ENCODE peak calls at places on chromosomes 7 and 10, in nine cellular contexts. L, K, F, N, C, Y, X, B and T are unnamed samples.

GRCh38 chr7:144821069-144821468 is 14.8 kb downstream of the TPK1 start:
- DNase-seq in L (no peak), K (no peak), F (no peak), N (no peak), C (no peak), Y (no peak), X (peak; percentile 35), B (no peak), T (no peak)

GRCh38 chr7:85019778-85020177 is 167.1 kb downstream of the SEMA3D start:
- DNase-seq in L (no peak), K (no peak), F (no peak), N (no peak), C (no peak), Y (no peak), X (no peak), B (no peak), T (no peak)

GRCh38 chr7:78127009-78127408 is 328.4 kb downstream of the PHTF2 start:
- DNase-seq in L (no peak), K (no peak), F (no peak), N (no peak), C (no peak), Y (no peak), X (no peak), B (no peak), T (no peak)

GRCh38 chr7:121003986-121004685 is 15.6 kb downstream of the CPED1 start:
- DNase-seq in L (no peak), K (no peak), F (no peak), N (no peak), C (no peak), Y (no peak), X (no peak), B (no peak), T (no peak)

GRCh38 chr7:45073843-45074737 is 14.7 kb downstream of the NACAD start:
- DNase-seq in L (no peak), K (no peak), F (no peak), N (no peak), C (no peak), Y (no peak), X (no peak), B (no peak), T (no peak)

GRCh38 chr7:93245525-93246432 is 13.6 kb downstream of the VPS50 start:
- DNase-seq in L (no peak), K (no peak), F (no peak), N (no peak), C (no peak), Y (peak; percentile 50), X (peak; percentile 23), B (no peak), T (peak; percentile 3)

GRCh38 chr10:48330269-48330668 is 23.8 kb downstream of the MAPK8 start:
- DNase-seq in L (no peak), K (no peak), F (no peak), N (no peak), C (no peak), Y (peak; percentile 28), X (no peak), B (no peak), T (no peak)

GRCh38 chr10:92470026-92470425 is 103.9 kb downstream of the IDE start:
- DNase-seq in L (no peak), K (no peak), F (no peak), N (no peak), C (no peak), Y (no peak), X (no peak), B (no peak), T (no peak)